ENCODE peak calls at places on chromosomes 7 and 10, in four cellular contexts. One of them, this sample, is unnamed.

GRCh38 chr10:93408788-93409187 is 73.3 kb downstream of the MYOF start:
- DNase-seq in transverse colon: no peak
- DNase-seq in spleen: no peak
- DNase-seq in gastrocnemius medialis: no peak
- DNase-seq in this sample: no peak

GRCh38 chr7:111059826-111060225 is 31.1 kb upstream of the LRRN3 start:
- DNase-seq in transverse colon: no peak
- DNase-seq in spleen: no peak
- DNase-seq in gastrocnemius medialis: no peak
- DNase-seq in this sample: no peak

GRCh38 chr7:57772126-57772924 is 322.3 kb downstream of the ZNF716 start:
- DNase-seq in transverse colon: no peak
- DNase-seq in spleen: no peak
- DNase-seq in gastrocnemius medialis: no peak
- DNase-seq in this sample: peak

GRCh38 chr10:21826725-21827124 is 176.8 kb downstream of the DNAJC1 start:
- DNase-seq in transverse colon: no peak
- DNase-seq in spleen: no peak
- DNase-seq in gastrocnemius medialis: no peak
- DNase-seq in this sample: no peak

GRCh38 chr7:124482229-124482628 is 283.4 kb downstream of the GPR37 start:
- DNase-seq in transverse colon: no peak
- DNase-seq in spleen: no peak
- DNase-seq in gastrocnemius medialis: no peak
- DNase-seq in this sample: no peak

GRCh38 chr10:117112220-117112619 is 25.9 kb downstream of the VAX1 start:
- DNase-seq in transverse colon: no peak
- DNase-seq in spleen: no peak
- DNase-seq in gastrocnemius medialis: no peak
- DNase-seq in this sample: no peak

GRCh38 chr10:18359839-18360238 is 219.6 kb downstream of the CACNB2 start:
- DNase-seq in transverse colon: peak
- DNase-seq in spleen: no peak
- DNase-seq in gastrocnemius medialis: no peak
- DNase-seq in this sample: no peak

GRCh38 chr7:121960678-121961461 is 87.9 kb downstream of the PTPRZ1 start:
- DNase-seq in transverse colon: no peak
- DNase-seq in spleen: no peak
- DNase-seq in gastrocnemius medialis: no peak
- DNase-seq in this sample: no peak

GRCh38 chr10:84296071-84296981 is 32.1 kb upstream of the CCSER2 start:
- DNase-seq in transverse colon: no peak
- DNase-seq in spleen: no peak
- DNase-seq in gastrocnemius medialis: no peak
- DNase-seq in this sample: no peak

GRCh38 chr10:7412482-7413251 is 1.8 kb upstream of the SFMBT2 start:
- DNase-seq in transverse colon: peak
- DNase-seq in spleen: peak
- DNase-seq in gastrocnemius medialis: peak
- DNase-seq in this sample: no peak

GRCh38 chr7:81501220-81501619 is 268.6 kb downstream of the HGF start:
- DNase-seq in transverse colon: no peak
- DNase-seq in spleen: no peak
- DNase-seq in gastrocnemius medialis: no peak
- DNase-seq in this sample: no peak

GRCh38 chr10:69097729-69098128 is 9.8 kb downstream of the SRGN start:
- DNase-seq in transverse colon: no peak
- DNase-seq in spleen: no peak
- DNase-seq in gastrocnemius medialis: no peak
- DNase-seq in this sample: no peak

GRCh38 chr7:148078126-148078525 is 512.4 kb upstream of the C7orf33 start:
- DNase-seq in transverse colon: no peak
- DNase-seq in spleen: no peak
- DNase-seq in gastrocnemius medialis: no peak
- DNase-seq in this sample: no peak

GRCh38 chr10:60032723-60033122 is 126.4 kb upstream of the CCDC6 start:
- DNase-seq in transverse colon: peak
- DNase-seq in spleen: no peak
- DNase-seq in gastrocnemius medialis: peak
- DNase-seq in this sample: no peak

GRCh38 chr10:112374724-112375541 is 1.0 kb downstream of the ACSL5 start:
- DNase-seq in transverse colon: peak
- DNase-seq in spleen: peak
- DNase-seq in gastrocnemius medialis: no peak
- DNase-seq in this sample: no peak

GRCh38 chr7:45718464-45719330 is 144.5 kb downstream of the ADCY1 start:
- DNase-seq in transverse colon: no peak
- DNase-seq in spleen: no peak
- DNase-seq in gastrocnemius medialis: no peak
- DNase-seq in this sample: no peak

GRCh38 chr10:69731184-69731583 is 70.5 kb upstream of the COL13A1 start:
- DNase-seq in transverse colon: no peak
- DNase-seq in spleen: no peak
- DNase-seq in gastrocnemius medialis: no peak
- DNase-seq in this sample: peak

GRCh38 chr10:102120142-102120986 is at the start of gene LDB1:
- DNase-seq in transverse colon: peak
- DNase-seq in spleen: peak
- DNase-seq in gastrocnemius medialis: peak
- DNase-seq in this sample: no peak

GRCh38 chr7:91556956-91557650 is 292.9 kb downstream of the FZD1 start:
- DNase-seq in transverse colon: no peak
- DNase-seq in spleen: no peak
- DNase-seq in gastrocnemius medialis: no peak
- DNase-seq in this sample: no peak

GRCh38 chr10:1050145-1050544 is 1.2 kb upstream of the IDI1 start:
- DNase-seq in transverse colon: no peak
- DNase-seq in spleen: no peak
- DNase-seq in gastrocnemius medialis: no peak
- DNase-seq in this sample: no peak

GRCh38 chr10:114239117-114239993 is at the start of gene VWA2:
- DNase-seq in transverse colon: peak
- DNase-seq in spleen: peak
- DNase-seq in gastrocnemius medialis: no peak
- DNase-seq in this sample: no peak

GRCh38 chr10:102970497-102970896 is 52.4 kb downstream of the CNNM2 start:
- DNase-seq in transverse colon: no peak
- DNase-seq in spleen: no peak
- DNase-seq in gastrocnemius medialis: no peak
- DNase-seq in this sample: no peak

GRCh38 chr10:88990528-88991160 is at the start of gene FAS:
- DNase-seq in transverse colon: peak
- DNase-seq in spleen: peak
- DNase-seq in gastrocnemius medialis: peak
- DNase-seq in this sample: peak

GRCh38 chr10:88991900-88992237 is 1.3 kb downstream of the FAS start:
- DNase-seq in transverse colon: no peak
- DNase-seq in spleen: no peak
- DNase-seq in gastrocnemius medialis: no peak
- DNase-seq in this sample: no peak

GRCh38 chr10:88989824-88990527 is 622 bp upstream of the FAS start:
- DNase-seq in transverse colon: no peak
- DNase-seq in spleen: no peak
- DNase-seq in gastrocnemius medialis: peak
- DNase-seq in this sample: no peak

GRCh38 chr10:88992945-88993537 is 2.4 kb downstream of the FAS start:
- DNase-seq in transverse colon: no peak
- DNase-seq in spleen: no peak
- DNase-seq in gastrocnemius medialis: no peak
- DNase-seq in this sample: no peak

DNA sequence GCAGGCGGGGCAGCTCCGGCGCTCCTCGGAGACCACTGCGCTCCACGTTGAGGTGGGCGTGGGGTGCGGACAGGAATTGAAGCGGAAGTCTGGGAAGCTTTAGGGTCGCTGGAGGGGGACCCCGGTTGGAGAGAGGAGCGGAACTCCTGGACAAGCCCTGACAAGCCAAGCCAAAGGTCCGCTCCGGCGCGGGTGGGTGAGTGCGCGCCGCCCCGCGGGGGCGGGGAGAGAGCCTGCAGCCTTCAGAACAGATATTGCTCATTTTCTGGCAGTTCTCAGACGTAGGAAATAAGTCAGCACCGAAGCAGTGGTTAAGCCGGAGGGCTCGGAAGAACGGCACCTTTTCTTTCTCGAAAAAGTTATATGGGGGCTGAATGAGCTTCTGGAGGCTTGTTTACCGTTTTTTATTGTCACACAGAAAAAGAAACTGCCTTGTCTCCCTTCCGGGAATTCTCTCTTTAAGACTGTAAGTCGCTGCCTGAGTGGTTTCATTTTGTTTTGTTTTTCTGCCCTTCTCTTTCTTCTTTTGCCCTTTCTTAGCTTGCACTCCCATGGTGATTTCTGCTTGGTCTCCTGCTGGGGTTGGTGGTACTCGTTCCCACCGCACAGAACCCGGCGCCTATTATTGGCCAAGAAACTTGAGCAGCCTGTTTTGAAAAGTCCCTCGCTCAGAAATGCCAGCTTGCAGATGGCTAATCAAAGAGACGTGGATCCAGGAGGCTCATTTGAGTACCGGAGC is 732 bp downstream of the FAS start:
- DNase-seq in transverse colon: peak
- DNase-seq in spleen: peak
- DNase-seq in gastrocnemius medialis: peak
- DNase-seq in this sample: peak
- TF ChIP-seq CTCF in transverse colon: no peak
- TF ChIP-seq CTCF in spleen: no peak
- TF ChIP-seq CTCF in gastrocnemius medialis: no peak
- TF ChIP-seq CTCF in this sample: peak

DNA sequence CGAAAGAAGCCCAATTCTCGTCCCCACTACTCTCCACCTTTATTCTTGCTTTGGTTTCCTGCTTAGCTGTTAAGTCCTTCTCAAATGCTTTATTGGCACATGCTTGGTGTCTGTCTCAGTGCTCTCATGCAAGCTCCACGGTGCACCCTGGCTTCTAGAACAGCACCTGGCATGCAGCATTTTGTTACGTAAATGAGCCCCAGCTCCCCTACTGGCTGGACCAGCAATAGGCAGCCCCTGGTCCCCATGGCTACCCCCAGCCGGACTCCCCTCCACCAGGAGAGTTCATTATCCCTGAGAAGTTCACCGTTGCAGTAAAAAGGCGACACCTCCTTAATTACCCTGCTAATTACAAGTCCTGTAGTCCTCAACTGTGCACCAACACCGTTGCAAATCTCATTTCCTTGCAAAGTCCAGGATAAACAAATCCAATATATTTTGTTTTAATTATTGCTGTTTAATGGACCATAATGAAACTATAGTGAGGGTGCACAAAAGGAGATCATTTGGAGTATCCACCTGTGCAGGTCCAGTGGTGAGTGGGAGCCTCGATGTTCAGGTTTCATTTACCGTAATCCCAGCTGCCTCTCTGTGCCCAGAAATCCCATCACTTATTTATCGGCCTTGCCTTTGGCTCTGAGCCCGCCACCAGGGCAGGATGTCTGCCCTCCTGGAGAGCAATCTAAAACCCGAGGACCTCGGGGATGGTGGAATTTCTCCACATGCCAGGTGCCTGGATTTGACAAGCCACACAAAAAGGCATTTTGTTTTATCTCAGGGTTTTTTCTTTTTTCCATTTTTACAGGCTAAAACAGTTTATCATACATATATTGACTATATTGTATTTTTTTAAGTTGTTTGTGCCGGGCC is 12.8 kb upstream of the DRGX start:
- DNase-seq in transverse colon: no peak
- DNase-seq in spleen: no peak
- DNase-seq in gastrocnemius medialis: no peak
- DNase-seq in this sample: no peak
- TF ChIP-seq CTCF in transverse colon: no peak
- TF ChIP-seq CTCF in spleen: no peak
- TF ChIP-seq CTCF in gastrocnemius medialis: no peak
- TF ChIP-seq CTCF in this sample: no peak

DNA sequence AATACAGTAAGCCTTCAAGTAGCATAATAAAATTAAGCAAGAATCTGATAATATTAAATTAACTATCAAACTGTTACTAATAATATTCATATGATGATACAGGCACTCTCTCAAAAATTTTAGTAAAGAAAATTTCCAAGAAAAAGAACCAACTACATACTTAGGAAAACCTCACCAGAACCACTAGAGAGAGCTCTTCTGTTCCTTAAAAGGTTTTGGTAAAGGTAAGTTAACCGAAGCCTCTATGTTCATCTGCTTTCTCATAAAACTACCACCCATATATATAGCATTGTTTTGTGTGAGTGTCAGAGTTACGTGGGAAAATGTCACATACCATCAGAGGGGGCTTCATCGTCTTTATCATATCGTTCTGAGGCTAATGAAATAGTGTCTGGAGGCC is 20.7 kb downstream of the SKAP2 start:
- DNase-seq in transverse colon: no peak
- DNase-seq in spleen: no peak
- DNase-seq in gastrocnemius medialis: no peak
- DNase-seq in this sample: no peak
- TF ChIP-seq CTCF in transverse colon: no peak
- TF ChIP-seq CTCF in spleen: no peak
- TF ChIP-seq CTCF in gastrocnemius medialis: no peak
- TF ChIP-seq CTCF in this sample: peak

GRCh38 chr7:130383187-130383980 is 3.1 kb downstream of the CPA1 start:
- DNase-seq in transverse colon: no peak
- DNase-seq in spleen: no peak
- DNase-seq in gastrocnemius medialis: no peak
- DNase-seq in this sample: no peak

GRCh38 chr7:130380121-130380860 is at the start of gene CPA1:
- DNase-seq in transverse colon: no peak
- DNase-seq in spleen: no peak
- DNase-seq in gastrocnemius medialis: no peak
- DNase-seq in this sample: peak

GRCh38 chr7:130379551-130380120 is 658 bp upstream of the CPA1 start:
- DNase-seq in transverse colon: no peak
- DNase-seq in spleen: no peak
- DNase-seq in gastrocnemius medialis: no peak
- DNase-seq in this sample: peak

GRCh38 chr7:130380861-130381455 is 664 bp downstream of the CPA1 start:
- DNase-seq in transverse colon: no peak
- DNase-seq in spleen: no peak
- DNase-seq in gastrocnemius medialis: no peak
- DNase-seq in this sample: peak

DNA sequence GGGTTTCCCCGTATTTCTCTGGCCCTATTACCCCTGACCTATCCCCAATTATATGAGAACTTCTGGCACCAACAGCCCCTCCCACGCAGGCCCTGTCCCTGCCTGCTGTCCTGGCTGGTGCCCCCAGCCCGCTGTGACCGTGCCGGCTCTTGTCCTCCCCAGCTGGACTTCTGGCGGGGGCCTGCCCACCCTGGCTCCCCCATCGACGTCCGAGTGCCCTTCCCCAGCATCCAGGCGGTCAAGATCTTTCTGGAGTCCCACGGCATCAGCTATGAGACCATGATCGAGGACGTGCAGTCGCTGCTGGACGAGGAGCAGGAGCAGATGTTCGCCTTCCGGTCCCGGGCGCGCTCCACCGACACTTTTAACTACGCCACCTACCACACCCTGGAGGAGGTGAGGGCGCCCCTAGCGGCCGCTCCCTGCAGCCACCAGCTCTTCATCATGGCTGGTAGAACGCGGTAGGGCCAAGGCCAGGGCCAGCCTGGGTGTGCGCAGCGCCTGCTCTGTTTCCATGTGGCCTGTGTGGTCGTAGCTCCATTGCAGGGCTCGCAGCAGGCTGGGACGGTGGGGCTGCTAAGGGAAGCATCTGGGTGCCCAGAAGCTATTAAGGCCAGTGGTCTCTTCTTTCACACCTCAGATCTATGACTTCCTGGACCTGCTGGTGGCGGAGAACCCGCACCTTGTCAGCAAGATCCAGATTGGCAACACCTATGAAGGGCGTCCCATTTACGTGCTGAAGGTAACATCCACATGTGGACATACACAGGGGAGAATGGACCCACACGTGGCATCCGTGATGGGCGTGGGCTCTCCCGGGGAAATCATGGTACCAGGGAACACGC is 1.4 kb downstream of the CPA1 start:
- DNase-seq in transverse colon: no peak
- DNase-seq in spleen: no peak
- DNase-seq in gastrocnemius medialis: no peak
- DNase-seq in this sample: no peak
- TF ChIP-seq CTCF in transverse colon: no peak
- TF ChIP-seq CTCF in spleen: no peak
- TF ChIP-seq CTCF in gastrocnemius medialis: no peak
- TF ChIP-seq CTCF in this sample: no peak